ENCODE peak calls at places on chromosomes 4 and X, in six cellular contexts. P is colonic mucosa; E is heart left ventricle; W is psoas muscle; R is CD8-positive, alpha-beta T cell; S is Peyer's patch. B is an unnamed sample. For H3K4me1 and H3K36me3, the result is how much of the 10 kb centered on the place peaks cover.

GRCh38 chr4:70902577-70903281 is 560 bp downstream of the MOB1B start:
- DNase-seq in W (no peak), R (peak), P (peak), S (peak), E (no peak), B (no peak)

GRCh38 chr4:139540161-139540560 is 15.9 kb downstream of the SETD7 start:
- DNase-seq in W (no peak), R (no peak), E (no peak), P (no peak), S (no peak), B (no peak)

GRCh38 chrX:71923516-71923915 is 12.9 kb downstream of the NHSL2 start:
- DNase-seq in W (no peak), P (no peak), S (no peak), E (no peak), R (no peak), B (no peak)

GRCh38 chrX:9141496-9141895 is 107.6 kb upstream of the FAM9B start:
- DNase-seq in S (no peak), W (no peak), R (no peak), E (no peak), P (no peak), B (no peak)

GRCh38 chr4:81850701-81851100 is 379.0 kb upstream of the RASGEF1B start:
- DNase-seq in W (no peak), R (no peak), S (no peak), E (no peak), P (no peak), B (no peak)

GRCh38 chrX:41705680-41706374 is 17.1 kb downstream of the GPR34 start:
- DNase-seq in E (no peak), W (no peak), R (no peak), P (no peak), S (no peak), B (no peak)

GRCh38 chr4:114272226-114272625 is 292.8 kb upstream of the ARSJ start:
- DNase-seq in P (no peak), W (no peak), E (no peak), R (no peak), S (no peak), B (no peak)

GRCh38 chrX:124388562-124388961 is 42.2 kb downstream of the SH2D1A start:
- DNase-seq in S (peak), W (peak), P (peak), E (peak), R (peak), B (no peak)

GRCh38 chr4:183352546-183352945 is 30.3 kb upstream of the CLDN24 start:
- DNase-seq in E (no peak), R (no peak), W (no peak), S (peak), P (no peak), B (no peak)

GRCh38 chr4:52823478-52824092 is 38.5 kb upstream of the RASL11B start:
- DNase-seq in R (no peak), E (no peak), W (no peak), S (no peak), P (no peak), B (no peak)

GRCh38 chr4:7637971-7638370 is 203.2 kb upstream of the PSAPL1 start:
- DNase-seq in E (no peak), R (no peak), P (no peak), W (no peak), S (no peak), B (no peak)

GRCh38 chrX:122389005-122389404 is 795.1 kb upstream of the GRIA3 start:
- DNase-seq in R (no peak), W (no peak), S (no peak), E (no peak), P (no peak), B (no peak)

GRCh38 chr4:8840006-8840793 is 31.4 kb downstream of the HMX1 start:
- DNase-seq in P (no peak), R (no peak), S (peak), E (peak), W (peak), B (no peak)

GRCh38 chrX:20454117-20454516 is 187.4 kb upstream of the RPS6KA3 start:
- DNase-seq in R (no peak), P (no peak), W (no peak), S (no peak), E (no peak), B (no peak)

GRCh38 chrX:139889760-139890159 is 43.1 kb downstream of the ATP11C start:
- DNase-seq in W (no peak), E (no peak), P (no peak), S (no peak), R (no peak), B (no peak)

GRCh38 chr4:57037982-57038604 is 59.4 kb downstream of the POLR2B start:
- DNase-seq in P (peak), R (no peak), W (peak), S (peak), E (peak), B (peak)

GRCh38 chr4:169092889-169093522 is 83.0 kb upstream of the CBR4 start:
- DNase-seq in R (no peak), W (no peak), E (no peak), P (no peak), S (no peak), B (no peak)

GRCh38 chrX:81120270-81120935 is 81.3 kb downstream of the HMGN5 start:
- DNase-seq in W (no peak), E (no peak), P (peak), R (no peak), S (no peak), B (no peak)

GRCh38 chrX:119693996-119694451 is 1.1 kb upstream of the SEPTIN6 start:
- DNase-seq in S (no peak), W (no peak), R (no peak), E (peak), P (no peak), B (no peak)

GRCh38 chr4:147736458-147736857 is 4.6 kb downstream of the ARHGAP10 start:
- DNase-seq in S (no peak), W (no peak), R (no peak), P (no peak), E (no peak), B (no peak)

GRCh38 chr4:94676910-94677309 is 80.8 kb upstream of the BMPR1B start:
- DNase-seq in R (no peak), S (no peak), W (no peak), P (no peak), E (no peak), B (no peak)

GRCh38 chrX:120749141-120749846 is 119.4 kb upstream of the C1GALT1C1 start:
- DNase-seq in S (peak), W (no peak), P (no peak), R (no peak), E (no peak), B (no peak)

GRCh38 chr4:57083107-57083506 is 27.1 kb downstream of the IGFBP7 start:
- DNase-seq in E (no peak), S (no peak), P (no peak), R (no peak), W (no peak), B (no peak)

GRCh38 chr4:5660185-5660584 is 48.2 kb downstream of the EVC2 start:
- DNase-seq in R (no peak), E (no peak), S (no peak), W (no peak), P (no peak), B (no peak)

GRCh38 chrX:111244238-111244750 is 26.0 kb downstream of the CAPN6 start:
- DNase-seq in W (no peak), R (no peak), S (no peak), P (no peak), E (no peak), B (no peak)

GRCh38 chr4:4395849-4396627 is 9.1 kb downstream of the NSG1 start:
- DNase-seq in E (no peak), P (no peak), R (no peak), S (no peak), W (peak), B (no peak)

GRCh38 chrX:25158635-25159034 is 142.9 kb upstream of the ARX start:
- DNase-seq in S (no peak), W (no peak), P (no peak), E (no peak), R (no peak), B (no peak)

GRCh38 chrX:118520206-118520857 is 24.7 kb downstream of the DOCK11 start:
- DNase-seq in R (no peak), S (no peak), E (no peak), W (no peak), P (no peak), B (no peak)
- H3K4me1 ChIP-seq in R (half or more), S (under half), E (under half), W (under half), P (under half), B (under half)

GRCh38 chr4:74692973-74693372 is 101.3 kb downstream of the BTC start:
- DNase-seq in P (no peak), S (no peak), E (no peak), R (no peak), W (no peak), B (no peak)
- H3K36me3 ChIP-seq in P (under half), S (under half), E (under half), R (under half), W (under half), B (under half)

DNA sequence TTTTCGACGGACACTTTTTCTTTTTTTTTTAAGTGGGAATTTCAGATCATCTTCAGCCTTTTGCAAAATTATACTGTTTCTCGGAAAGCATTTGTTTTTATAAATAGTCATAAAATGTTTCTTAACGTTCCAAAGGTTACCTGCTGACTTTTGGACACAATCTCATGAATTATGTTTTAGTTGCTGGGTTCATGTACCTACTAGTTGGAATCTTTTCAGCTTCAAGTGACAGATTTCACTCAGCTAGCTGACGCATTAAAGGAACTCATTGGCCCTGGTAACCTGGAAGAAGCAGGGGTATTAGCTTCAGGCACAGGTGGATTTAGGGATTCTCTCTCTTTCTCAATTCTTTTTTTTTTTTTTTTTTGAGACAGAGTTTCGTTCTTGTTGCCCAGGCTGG is 66.5 kb downstream of the TMEM131L start:
- DNase-seq in E (no peak), P (no peak), S (no peak), R (no peak), W (no peak), B (no peak)
- H3K4me1 ChIP-seq in E (half or more), P (under half), S (under half), R (half or more), W (half or more), B (under half)

DNA sequence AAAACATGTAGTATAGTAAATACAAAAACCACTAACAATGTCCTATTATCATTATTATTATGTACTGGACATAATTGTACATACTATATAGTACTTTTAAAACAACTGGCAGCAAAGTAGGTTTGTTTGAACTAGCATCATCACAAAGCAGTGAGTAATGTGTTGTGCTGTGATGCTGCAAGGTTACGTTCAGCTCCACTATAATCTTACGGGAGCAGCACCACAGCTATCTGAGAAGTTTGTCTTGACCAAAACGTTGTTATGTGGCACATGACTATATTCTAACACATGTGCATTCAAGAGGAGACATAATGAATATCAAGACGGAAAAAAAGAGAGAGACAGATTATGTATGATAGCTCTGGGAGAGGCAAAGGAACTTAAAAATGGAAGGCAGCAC is 33.6 kb downstream of the DHX15 start:
- DNase-seq in W (no peak), P (no peak), S (no peak), R (no peak), E (no peak), B (no peak)
- H3K36me3 ChIP-seq in W (half or more), P (under half), S (under half), R (under half), E (half or more), B (under half)

DNA sequence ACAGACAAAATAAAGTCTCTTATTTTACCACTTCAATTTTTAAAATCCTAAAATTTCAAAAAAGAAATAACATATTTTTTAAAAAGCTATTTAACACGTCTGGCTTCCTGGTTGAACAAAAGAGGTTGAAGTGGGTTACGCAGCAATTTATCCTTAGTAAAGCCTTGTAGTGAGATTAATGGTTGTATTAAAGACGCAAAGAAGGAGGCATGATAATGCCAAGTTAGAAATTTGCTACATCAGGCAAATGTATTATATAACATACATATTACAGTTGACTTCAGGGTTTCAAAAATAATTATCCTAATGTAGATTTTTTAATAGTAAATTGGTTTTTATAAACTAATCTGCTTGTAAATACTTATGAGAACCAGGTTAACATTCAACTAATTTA is 35.3 kb downstream of the ANKRD17 start:
- DNase-seq in R (no peak), S (no peak), P (no peak), E (no peak), W (no peak), B (no peak)
- H3K4me1 ChIP-seq in R (under half), S (under half), P (under half), E (half or more), W (under half), B (under half)

B was measured in aorta.